ENCODE peak calls at places on chromosome 13, in eight cellular contexts. C is K562, D is fibroblast of lung, T is right lobe of liver, O is right atrium auricular region, H is AG04450, K is endodermal cell, F is ascending aorta. A is an unnamed sample.

GRCh38 chr13:67408823-67409222 is 178.7 kb upstream of the PCDH9 start:
- DNase-seq in H (no peak), O (no peak), K (peak), F (no peak), D (peak), C (no peak), T (no peak), A (no peak)

GRCh38 chr13:78147905-78148304 is 229.3 kb upstream of the EDNRB start:
- DNase-seq in D (peak), F (no peak), H (peak), O (no peak), K (no peak), C (no peak), T (no peak), A (no peak)

GRCh38 chr13:46747031-46747820 is 49.7 kb downstream of the ESD start:
- DNase-seq in D (no peak), O (no peak), K (no peak), T (no peak), F (no peak), C (no peak), H (no peak), A (no peak)

GRCh38 chr13:78247362-78247761 is 328.7 kb upstream of the EDNRB start:
- DNase-seq in T (no peak), K (no peak), D (no peak), H (no peak), C (no peak), F (no peak), O (no peak), A (no peak)

GRCh38 chr13:34523401-34523800 is 418.7 kb upstream of the NBEA start:
- DNase-seq in T (no peak), O (no peak), K (no peak), C (no peak), H (no peak), F (no peak), D (no peak), A (no peak)

GRCh38 chr13:44397766-44398223 is 24.2 kb downstream of the SERP2 start:
- DNase-seq in F (no peak), H (no peak), D (no peak), T (no peak), O (no peak), K (no peak), C (peak), A (no peak)

GRCh38 chr13:81379183-81379582 is 1038.3 kb upstream of the SPRY2 start:
- DNase-seq in D (no peak), H (no peak), T (no peak), C (no peak), K (no peak), O (no peak), F (no peak), A (no peak)

GRCh38 chr13:25722893-25723292 is 328.9 kb downstream of the SHISA2 start:
- DNase-seq in F (no peak), D (no peak), C (no peak), O (no peak), T (no peak), H (no peak), K (no peak), A (no peak)

GRCh38 chr13:104750377-104750776 is 1684.2 kb upstream of the SLC10A2 start:
- DNase-seq in O (no peak), T (no peak), C (no peak), F (no peak), K (no peak), D (no peak), H (no peak), A (no peak)

GRCh38 chr13:23570099-23570926 is at the start of gene TNFRSF19:
- DNase-seq in K (peak), F (no peak), T (no peak), C (peak), O (peak), D (peak), H (peak), A (no peak)

GRCh38 chr13:87280139-87280538 is 391.0 kb upstream of the SLITRK5 start:
- DNase-seq in T (no peak), F (no peak), K (no peak), C (no peak), D (peak), O (no peak), H (no peak), A (no peak)

GRCh38 chr13:21616880-21617279 is 12.9 kb upstream of the MICU2 start:
- DNase-seq in O (no peak), H (no peak), D (no peak), F (no peak), T (no peak), C (no peak), K (no peak), A (peak)

GRCh38 chr13:61608138-61608537 is 192.5 kb upstream of the PCDH20 start:
- DNase-seq in H (no peak), T (no peak), F (no peak), D (no peak), K (peak), O (no peak), C (no peak), A (no peak)

GRCh38 chr13:107642841-107643240 is 572.5 kb downstream of the LIG4 start:
- DNase-seq in O (no peak), H (peak), K (no peak), C (no peak), D (peak), F (no peak), T (no peak), A (no peak)

GRCh38 chr13:60733933-60734332 is 336.9 kb downstream of the TDRD3 start:
- DNase-seq in K (no peak), T (no peak), F (no peak), C (no peak), D (no peak), H (no peak), O (no peak), A (no peak)

GRCh38 chr13:49786609-49787008 is 5.9 kb downstream of the KPNA3 start:
- DNase-seq in C (no peak), H (no peak), O (no peak), T (no peak), D (no peak), K (no peak), F (no peak), A (no peak)

GRCh38 chr13:110351636-110352420 is 44.7 kb downstream of the COL4A2 start:
- DNase-seq in C (no peak), T (no peak), O (no peak), F (no peak), K (no peak), D (no peak), H (no peak), A (no peak)

GRCh38 chr13:91557328-91557727 is 158.9 kb downstream of the GPC5 start:
- DNase-seq in T (no peak), F (no peak), O (no peak), K (no peak), D (no peak), H (no peak), C (no peak), A (no peak)

GRCh38 chr13:26721251-26721939 is 39.2 kb downstream of the GPR12 start:
- DNase-seq in H (no peak), C (no peak), T (no peak), F (no peak), D (no peak), O (peak), K (no peak), A (peak)

GRCh38 chr13:31908696-31909386 is 122.7 kb upstream of the FRY start:
- DNase-seq in O (no peak), C (no peak), T (no peak), D (no peak), F (no peak), K (no peak), H (no peak), A (no peak)

GRCh38 chr13:106377341-106377740 is 158.1 kb downstream of the EFNB2 start:
- DNase-seq in H (no peak), K (no peak), O (no peak), T (no peak), F (no peak), C (no peak), D (no peak), A (no peak)
- H3K27ac ChIP-seq in H (no peak), K (no peak), O (no peak), T (no peak), F (no peak), C (no peak), D (no peak), A (no peak)

GRCh38 chr13:106472621-106473020 is 62.8 kb downstream of the EFNB2 start:
- DNase-seq in K (no peak), H (no peak), O (no peak), C (no peak), F (no peak), T (no peak), D (no peak), A (no peak)
- H3K4me3 ChIP-seq in K (peak), H (no peak), O (no peak), C (no peak), F (no peak), T (no peak), D (peak), A (peak)

GRCh38 chr13:113860051-113860471 is 3.8 kb downstream of the GAS6 start:
- DNase-seq in T (no peak), K (peak), H (no peak), C (no peak), D (no peak), O (peak), F (no peak), A (peak)

GRCh38 chr13:113861433-113862030 is 2.3 kb downstream of the GAS6 start:
- DNase-seq in C (no peak), O (peak), T (no peak), D (no peak), H (no peak), F (no peak), K (peak), A (no peak)

GRCh38 chr13:113859311-113860050 is 4.4 kb downstream of the GAS6 start:
- DNase-seq in K (no peak), D (no peak), H (no peak), T (no peak), C (no peak), F (no peak), O (peak), A (no peak)

GRCh38 chr13:113862191-113862765 is 1.6 kb downstream of the GAS6 start:
- DNase-seq in H (no peak), F (no peak), C (no peak), D (peak), K (peak), O (no peak), T (no peak), A (no peak)

GRCh38 chr13:113860579-113861432 is 3.1 kb downstream of the GAS6 start:
- DNase-seq in T (no peak), D (no peak), F (no peak), O (peak), K (peak), H (no peak), C (peak), A (peak)
- H3K27ac ChIP-seq in T (no peak), D (no peak), F (peak), O (peak), K (peak), H (peak), C (peak), A (peak)

GRCh38 chr13:40981949-40982348 is 37.2 kb downstream of the ELF1 start:
- DNase-seq in H (no peak), F (no peak), K (no peak), C (no peak), T (no peak), D (no peak), O (no peak), A (no peak)

GRCh38 chr13:40979232-40979631 is 39.9 kb downstream of the ELF1 start:
- DNase-seq in D (no peak), F (no peak), K (no peak), C (no peak), H (no peak), O (no peak), T (no peak), A (no peak)

GRCh38 chr13:40982772-40983171 is 36.3 kb downstream of the ELF1 start:
- DNase-seq in O (no peak), K (no peak), F (no peak), C (peak), H (no peak), T (no peak), D (peak), A (peak)

GRCh38 chr13:40981361-40981760 is 37.8 kb downstream of the ELF1 start:
- DNase-seq in F (no peak), H (no peak), C (no peak), O (no peak), K (no peak), T (no peak), D (peak), A (no peak)

GRCh38 chr13:40980466-40980865 is 38.6 kb downstream of the ELF1 start:
- DNase-seq in C (no peak), D (no peak), K (no peak), T (no peak), O (no peak), F (no peak), H (no peak), A (no peak)
- H3K4me3 ChIP-seq in C (peak), D (no peak), K (no peak), T (peak), O (peak), F (no peak), H (no peak), A (no peak)

A was measured in transverse colon.